ENCODE peak calls at places on chromosome 7, in four cellular contexts. M is body of pancreas; T is upper lobe of right lung; K is CD8-positive, alpha-beta T cell. E is an unnamed sample.

GRCh38 chr7:129828989-129829676 is 123.6 kb downstream of the UBE2H start:
- ATAC-seq in M (no peak), K (peak; percentile 9), T (no peak), E (no peak)

GRCh38 chr7:106050002-106050742 is 61.9 kb downstream of the SYPL1 start:
- ATAC-seq in T (peak; percentile 25), K (no peak), M (no peak), E (peak; percentile 60)

GRCh38 chr7:137130751-137131158 is 212.8 kb downstream of the PTN start:
- ATAC-seq in M (no peak), K (no peak), T (peak; percentile 89), E (no peak)

GRCh38 chr7:37432240-37432917 is 16.3 kb downstream of the ELMO1 start:
- ATAC-seq in M (no peak), K (peak; percentile 62), T (no peak), E (no peak)

GRCh38 chr7:83415840-83416239 is 233.1 kb downstream of the SEMA3E start:
- ATAC-seq in T (no peak), M (no peak), K (no peak), E (no peak)

GRCh38 chr7:45358277-45358676 is 200.7 kb downstream of the RAMP3 start:
- ATAC-seq in M (no peak), K (no peak), T (no peak), E (no peak)

GRCh38 chr7:46651070-46651469 is 730.0 kb upstream of the IGFBP3 start:
- ATAC-seq in K (no peak), M (peak; percentile 66), T (peak; percentile 81), E (no peak)

GRCh38 chr7:73438547-73439245 is 5.1 kb downstream of the FZD9 start:
- ATAC-seq in M (no peak), K (no peak), T (no peak), E (no peak)

GRCh38 chr7:132966731-132967130 is 115.2 kb downstream of the CHCHD3 start:
- ATAC-seq in M (no peak), K (no peak), T (no peak), E (no peak)

GRCh38 chr7:158475036-158475678 is 112.5 kb downstream of the PTPRN2 start:
- ATAC-seq in M (no peak), T (peak; percentile 27), K (no peak), E (no peak)

GRCh38 chr7:49643321-49643720 is 130.1 kb upstream of the VWC2 start:
- ATAC-seq in K (no peak), M (no peak), T (no peak), E (no peak)

GRCh38 chr7:130838738-130839137 is 104.7 kb upstream of the KLF14 start:
- ATAC-seq in T (no peak), M (no peak), K (no peak), E (peak; percentile 34)

GRCh38 chr7:106462914-106463482 is 178.2 kb upstream of the NAMPT start:
- ATAC-seq in K (no peak), M (no peak), T (no peak), E (no peak)

GRCh38 chr7:103996017-103996551 is 6.6 kb upstream of the RELN start:
- ATAC-seq in K (no peak), M (no peak), T (no peak), E (no peak)

GRCh38 chr7:129017933-129018538 is 36.9 kb downstream of the TNPO3 start:
- ATAC-seq in M (no peak), K (no peak), T (no peak), E (no peak)

GRCh38 chr7:4849390-4849789 is 12.4 kb downstream of the PAPOLB start:
- ATAC-seq in T (peak; percentile 86), M (no peak), K (peak; percentile 64), E (no peak)

GRCh38 chr7:75967573-75967997 is 26.8 kb downstream of the TMEM120A start:
- ATAC-seq in M (peak; percentile 22), T (peak; percentile 42), K (no peak), E (peak; percentile 11)

GRCh38 chr7:42208586-42208985 is 28.4 kb downstream of the GLI3 start:
- ATAC-seq in M (no peak), K (no peak), T (no peak), E (no peak)

GRCh38 chr7:128321044-128321422 is 22.7 kb downstream of the RBM28 start:
- ATAC-seq in T (no peak), K (no peak), M (no peak), E (no peak)

GRCh38 chr7:41567350-41568114 is 135.4 kb downstream of the INHBA start:
- ATAC-seq in T (peak; percentile 38), M (no peak), K (no peak), E (no peak)

GRCh38 chr7:158997110-158997453 is 140.7 kb downstream of the DYNC2I1 start:
- ATAC-seq in M (no peak), K (no peak), T (no peak), E (no peak)

GRCh38 chr7:156151082-156151481 is 338.8 kb upstream of the SHH start:
- ATAC-seq in T (peak; percentile 33), K (no peak), M (no peak), E (no peak)

GRCh38 chr7:3282457-3282856 is 18.6 kb upstream of the SDK1 start:
- ATAC-seq in M (peak; percentile 67), K (no peak), T (peak; percentile 54), E (peak; percentile 84)

GRCh38 chr7:83324596-83324995 is 161.9 kb upstream of the PCLO start:
- ATAC-seq in M (no peak), T (no peak), K (no peak), E (no peak)

GRCh38 chr7:17030559-17030958 is 148.8 kb upstream of the AGR3 start:
- ATAC-seq in M (no peak), T (peak; percentile 38), K (no peak), E (no peak)

GRCh38 chr7:65251851-65252620 is 121.6 kb upstream of the ZNF92 start:
- ATAC-seq in K (peak; percentile 65), T (peak; percentile 90), M (peak; percentile 80), E (peak; percentile 53)

GRCh38 chr7:3722396-3722846 is 421.4 kb downstream of the SDK1 start:
- ATAC-seq in M (no peak), T (peak; percentile 26), K (peak; percentile 52), E (no peak)

DNA sequence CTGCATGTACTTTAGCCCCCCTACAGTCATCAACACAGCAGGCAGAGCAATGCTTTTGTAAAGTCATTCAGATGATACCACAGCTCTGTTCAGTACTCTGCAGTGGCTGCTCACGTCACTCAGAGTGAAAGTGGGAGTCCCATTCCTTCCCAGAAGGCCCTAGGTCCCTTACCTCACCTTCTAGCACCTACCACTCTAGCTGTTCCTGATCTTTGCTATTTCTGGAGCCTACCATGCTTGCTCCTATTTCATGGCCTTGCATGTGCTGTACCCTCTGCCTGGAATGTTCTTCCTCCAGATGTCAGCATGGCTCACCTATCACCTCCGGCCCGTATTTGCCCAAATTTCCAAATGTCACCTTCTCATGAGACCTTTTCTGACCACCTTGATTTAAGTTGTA is 94.3 kb upstream of the PRR15 start:
- ATAC-seq in K (no peak), T (no peak), M (no peak), E (no peak)
- H3K4me1 ChIP-seq in K (no peaks in the 10 kb centered on the region), T (no peaks in the 10 kb centered on the region), M (peaks cover 8% of the 10 kb centered on the region), E (no peaks in the 10 kb centered on the region)

GRCh38 chr7:134806197-134806596 is 26.8 kb downstream of the CALD1 start:
- ATAC-seq in K (no peak), M (no peak), T (no peak), E (no peak)
- TF ChIP-seq CTCF in K (no peak), M (no peak), T (no peak), E (no peak)

GRCh38 chr7:36131499-36131898 is 21.6 kb upstream of the EEPD1 start:
- ATAC-seq in K (no peak), T (no peak), M (no peak), E (no peak)

GRCh38 chr7:36129048-36129534 is 24.0 kb upstream of the EEPD1 start:
- ATAC-seq in M (peak; percentile 82), T (peak; percentile 66), K (no peak), E (peak; percentile 72)

GRCh38 chr7:36132025-36132424 is 21.0 kb upstream of the EEPD1 start:
- ATAC-seq in M (no peak), T (no peak), K (no peak), E (no peak)

GRCh38 chr7:36130236-36130945 is 22.7 kb upstream of the EEPD1 start:
- ATAC-seq in M (no peak), K (no peak), T (no peak), E (no peak)

GRCh38 chr7:36131026-36131425 is 22.0 kb upstream of the EEPD1 start:
- ATAC-seq in K (no peak), M (no peak), T (no peak), E (no peak)
- H3K4me1 ChIP-seq in K (no peaks in the 10 kb centered on the region), M (peaks cover 39% of the 10 kb centered on the region), T (no peaks in the 10 kb centered on the region), E (no peaks in the 10 kb centered on the region)

GRCh38 chr7:150739045-150739432 is 1.8 kb downstream of the GIMAP5 start:
- ATAC-seq in M (peak; percentile 43), K (no peak), T (no peak), E (no peak)
- TF ChIP-seq CTCF in M (peak; percentile 61), K (no peak), T (peak; percentile 26), E (peak; percentile 24)

GRCh38 chr7:24891173-24891787 is 88.7 kb downstream of the OSBPL3 start:
- ATAC-seq in M (no peak), K (no peak), T (no peak), E (no peak)

GRCh38 chr7:24894670-24895221 is 85.2 kb downstream of the OSBPL3 start:
- ATAC-seq in K (no peak), T (peak; percentile 32), M (no peak), E (no peak)

GRCh38 chr7:24899905-24900304 is 80.1 kb downstream of the OSBPL3 start:
- ATAC-seq in K (no peak), M (no peak), T (no peak), E (no peak)

GRCh38 chr7:24898691-24899090 is 81.3 kb downstream of the OSBPL3 start:
- ATAC-seq in T (no peak), M (no peak), K (peak; percentile 65), E (no peak)

GRCh38 chr7:24896031-24896433 is 83.9 kb downstream of the OSBPL3 start:
- ATAC-seq in K (peak; percentile 56), T (peak; percentile 58), M (no peak), E (no peak)
- H3K4me1 ChIP-seq in K (peaks cover 13% of the 10 kb centered on the region), T (peaks cover 3% of the 10 kb centered on the region), M (no peaks in the 10 kb centered on the region), E (no peaks in the 10 kb centered on the region)

GRCh38 chr7:100189061-100189460 is 11.3 kb downstream of the STAG3 start:
- ATAC-seq in T (no peak), M (no peak), K (no peak), E (no peak)
- TF ChIP-seq CTCF in T (no peak), M (no peak), K (no peak), E (no peak)

GRCh38 chr7:115740043-115740442 is 290.5 kb downstream of the TFEC start:
- ATAC-seq in K (no peak), M (no peak), T (no peak), E (no peak)
- H3K4me1 ChIP-seq in K (no peaks in the 10 kb centered on the region), M (no peaks in the 10 kb centered on the region), T (no peaks in the 10 kb centered on the region), E (no peaks in the 10 kb centered on the region)

GRCh38 chr7:39810204-39810642 is 139.8 kb upstream of the CDK13 start:
- ATAC-seq in T (no peak), K (no peak), M (no peak), E (no peak)
- TF ChIP-seq CTCF in T (no peak), K (no peak), M (no peak), E (no peak)